ENCODE peak calls at places on chromosomes 7 and 10, in five cellular contexts. Z is AG10803, J is astrocyte of the spinal cord, Q is AG04449, E is ovary. Y is an unnamed sample.

GRCh38 chr7:12297283-12297682 is 86.2 kb downstream of the TMEM106B start:
- DNase-seq in J (no peak), Q (no peak), Z (no peak), E (no peak), Y (no peak)

GRCh38 chr7:148503900-148504487 is 86.6 kb upstream of the C7orf33 start:
- DNase-seq in E (no peak), J (peak; percentile 40), Z (peak; percentile 36), Q (peak; percentile 3), Y (peak; percentile 65)

GRCh38 chr7:37467017-37467416 is 18.4 kb upstream of the ELMO1 start:
- DNase-seq in Q (no peak), Z (no peak), J (no peak), E (no peak), Y (no peak)

GRCh38 chr10:107918171-107918570 is 753.7 kb upstream of the SORCS1 start:
- DNase-seq in J (no peak), Z (no peak), E (no peak), Q (no peak), Y (no peak)

GRCh38 chr7:44176486-44176885 is 12.8 kb downstream of the GCK start:
- DNase-seq in J (no peak), E (no peak), Q (no peak), Z (no peak), Y (no peak)

GRCh38 chr10:5970527-5970926 is 6.8 kb downstream of the IL15RA start:
- DNase-seq in J (no peak), E (no peak), Q (no peak), Z (no peak), Y (no peak)

GRCh38 chr7:105713488-105714465 is 132.5 kb upstream of the EFCAB10 start:
- DNase-seq in J (no peak), Z (peak; percentile 53), Q (peak; percentile 36), E (no peak), Y (peak; percentile 21)

GRCh38 chr10:116272497-116273221 is at the start of gene GFRA1:
- DNase-seq in J (no peak), Z (no peak), Q (no peak), E (peak; percentile 36), Y (no peak)

GRCh38 chr7:157122800-157123495 is 15.8 kb upstream of the UBE3C start:
- DNase-seq in J (no peak), Z (no peak), E (no peak), Q (no peak), Y (no peak)

GRCh38 chr7:10022957-10023356 is 950.7 kb upstream of the PHF14 start:
- DNase-seq in J (peak; percentile 1), Z (no peak), E (no peak), Q (no peak), Y (peak; percentile 1)

GRCh38 chr10:113111260-113111659 is 161.2 kb downstream of the TCF7L2 start:
- DNase-seq in Z (no peak), Q (no peak), E (no peak), J (no peak), Y (no peak)

GRCh38 chr10:89213191-89213808 is 6.2 kb upstream of the CH25H start:
- DNase-seq in Z (peak; percentile 66), Q (no peak), J (peak; percentile 70), E (no peak), Y (peak; percentile 77)

GRCh38 chr7:28296571-28297483 is 115.5 kb upstream of the CREB5 start:
- DNase-seq in E (no peak), Q (no peak), J (peak; percentile 47), Z (peak; percentile 33), Y (peak; percentile 57)

GRCh38 chr10:30738416-30738815 is 108.9 kb upstream of the LYZL2 start:
- DNase-seq in Q (no peak), J (no peak), Z (peak; percentile 37), E (no peak), Y (no peak)

GRCh38 chr10:114755537-114755936 is 66.0 kb upstream of the FHIP2A start:
- DNase-seq in Q (no peak), E (no peak), J (no peak), Z (no peak), Y (no peak)

GRCh38 chr7:149496642-149497391 is 792 bp downstream of the ZNF746 start:
- DNase-seq in E (peak; percentile 72), Q (no peak), Z (peak; percentile 44), J (peak; percentile 32), Y (peak; percentile 33)

GRCh38 chr7:94787285-94787684 is 120.1 kb upstream of the PPP1R9A start:
- DNase-seq in E (no peak), J (no peak), Q (no peak), Z (no peak), Y (no peak)

GRCh38 chr10:86244296-86244695 is 122.3 kb downstream of the GRID1 start:
- DNase-seq in Q (no peak), J (no peak), Z (no peak), E (no peak), Y (no peak)

GRCh38 chr7:91239772-91240171 is 24.5 kb upstream of the FZD1 start:
- DNase-seq in Q (no peak), Z (no peak), J (no peak), E (no peak), Y (no peak)

GRCh38 chr7:103944230-103944900 is 45.1 kb downstream of the RELN start:
- DNase-seq in Z (no peak), E (no peak), J (no peak), Q (no peak), Y (no peak)

GRCh38 chr10:113953505-113954272 is 90.0 kb upstream of the ADRB1 start:
- DNase-seq in E (no peak), Z (no peak), Q (no peak), J (no peak), Y (no peak)

GRCh38 chr7:152910545-152911013 is 151.0 kb downstream of the ACTR3B start:
- DNase-seq in Q (no peak), J (no peak), E (no peak), Z (no peak), Y (no peak)

GRCh38 chr10:93917814-93918213 is 24.0 kb downstream of the SLC35G1 start:
- DNase-seq in J (no peak), Z (no peak), Q (no peak), E (no peak), Y (no peak)

GRCh38 chr10:93160829-93161228 is 87.1 kb downstream of the CYP26A1 start:
- DNase-seq in Z (peak; percentile 94), Q (peak; percentile 19), E (no peak), J (peak; percentile 81), Y (peak; percentile 71)

GRCh38 chr7:8058322-8058721 is 89.7 kb downstream of the GLCCI1 start:
- DNase-seq in J (no peak), Q (no peak), Z (no peak), E (no peak), Y (no peak)

GRCh38 chr10:91042069-91042468 is 121.2 kb upstream of the ANKRD1 start:
- DNase-seq in Q (no peak), J (no peak), E (no peak), Z (no peak), Y (no peak)

GRCh38 chr7:47195641-47196040 is 386.3 kb downstream of the TNS3 start:
- DNase-seq in Q (no peak), E (no peak), J (no peak), Z (no peak), Y (no peak)
- TF ChIP-seq CTCF in Q (no peak), E (no peak), J (no peak), Z (peak; percentile 20), Y (peak; percentile 40)

GRCh38 chr7:117737882-117738281 is 135.4 kb downstream of the CTTNBP2 start:
- DNase-seq in E (no peak), Q (no peak), J (no peak), Z (no peak), Y (no peak)
- H3K4me3 ChIP-seq in E (no peak overlapping the region), Q (no peak overlapping the region), J (no peak overlapping the region), Z (no peak overlapping the region), Y (no peak overlapping the region)

DNA sequence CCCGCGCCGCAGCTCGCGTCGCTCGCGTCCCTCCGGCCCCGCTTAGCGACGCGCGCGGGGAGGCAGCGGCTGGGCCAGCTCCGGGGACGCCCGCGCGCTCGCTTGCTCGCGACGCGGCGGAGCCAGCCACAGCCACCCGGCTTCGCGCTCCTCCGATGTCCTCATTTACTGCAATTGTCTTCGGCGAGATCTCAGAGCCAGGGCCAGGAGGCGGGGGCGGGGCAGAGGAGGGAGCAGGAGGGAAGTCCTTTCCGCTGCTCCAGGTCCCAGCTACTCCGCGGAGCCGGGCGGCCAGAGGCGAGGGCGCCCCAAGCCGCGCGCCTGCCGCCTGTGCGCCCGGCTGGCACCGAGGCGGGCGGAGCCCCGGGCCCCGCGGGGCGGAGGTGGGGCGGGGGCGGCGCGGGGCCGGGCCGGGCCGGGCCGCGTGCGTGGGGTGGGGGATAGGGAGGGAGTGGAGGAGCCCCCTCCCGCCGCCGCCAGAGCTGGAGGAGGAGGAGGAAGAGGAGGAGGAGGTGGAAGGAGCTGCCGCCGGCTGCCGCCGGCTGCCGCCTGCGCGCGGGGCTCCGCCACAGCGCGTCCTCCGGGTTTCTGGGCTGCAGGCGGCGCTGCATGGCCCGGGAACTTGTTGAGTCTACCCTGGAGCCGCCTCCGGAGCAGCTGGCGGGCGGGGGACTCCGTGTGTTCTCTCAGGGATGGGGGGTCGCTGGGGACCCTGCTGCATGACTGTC is at the start of gene INSYN2A:
- DNase-seq in Z (peak; percentile 54), Q (no peak), E (peak; percentile 41), J (peak; percentile 53), Y (peak; percentile 48)
- TF ChIP-seq CTCF in Z (no peak), Q (peak; percentile 45), E (no peak), J (peak; percentile 54), Y (peak; percentile 49)

DNA sequence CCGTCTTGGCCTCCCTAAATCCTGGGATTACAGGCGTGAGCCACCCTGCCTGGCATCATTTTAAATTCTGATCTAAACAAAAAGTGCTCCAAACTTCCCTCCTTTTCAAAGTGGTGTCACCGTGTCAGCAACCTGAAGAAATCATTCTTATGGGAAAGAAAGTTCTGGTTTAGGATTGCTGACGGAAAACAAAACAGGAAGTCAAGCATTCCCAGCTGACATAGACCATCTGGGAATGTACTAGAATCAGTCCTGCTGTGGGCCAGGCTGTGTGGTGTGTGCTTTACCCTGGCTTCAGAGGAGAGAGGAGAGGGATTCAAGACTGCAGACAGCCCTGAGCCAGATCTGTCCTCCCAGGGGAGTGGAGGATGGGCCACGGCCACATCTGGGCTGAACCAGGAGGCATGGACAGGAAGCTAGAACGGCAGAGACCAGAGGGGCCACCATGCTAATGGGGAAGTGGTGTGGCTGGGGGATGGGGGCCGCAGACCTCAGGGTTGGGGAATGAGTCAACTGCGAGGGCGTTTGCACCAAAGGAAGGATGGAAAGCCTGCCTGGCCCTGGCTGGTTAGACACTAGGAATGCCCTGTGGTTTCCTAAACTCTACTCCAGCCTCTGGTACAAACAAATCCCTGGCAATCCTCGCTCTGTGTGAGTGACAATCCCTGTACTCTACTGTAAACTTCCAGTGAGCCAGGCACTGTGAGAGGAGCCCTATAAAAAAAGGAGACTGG is 16.7 kb upstream of the CLIP2 start:
- DNase-seq in Q (peak; percentile 77), Z (peak; percentile 98), E (peak; percentile 76), J (peak; percentile 95), Y (peak; percentile 93)
- H3K4me3 ChIP-seq in Q (peak overlapping the region; percentile 15), Z (peak overlapping the region; percentile 30), E (no peak overlapping the region), J (no peak overlapping the region), Y (no peak overlapping the region)

GRCh38 chr10:124417846-124418725 is 637 bp downstream of the OAT start:
- DNase-seq in E (peak; percentile 76), Q (no peak), Z (peak; percentile 65), J (peak; percentile 65), Y (peak; percentile 67)
- TF ChIP-seq CTCF in E (no peak), Q (peak; percentile 12), Z (no peak), J (no peak), Y (peak; percentile 18)

GRCh38 chr10:47113907-47114500 is 186.0 kb upstream of the GDF10 start:
- DNase-seq in Q (no peak), E (no peak), Z (no peak), J (no peak), Y (no peak)
- H3K4me3 ChIP-seq in Q (no peak overlapping the region), E (no peak overlapping the region), Z (no peak overlapping the region), J (no peak overlapping the region), Y (no peak overlapping the region)

GRCh38 chr7:101588131-101588935 is 40.8 kb downstream of the MYL10 start:
- DNase-seq in Q (no peak), E (no peak), J (no peak), Z (peak; percentile 29), Y (no peak)
- TF ChIP-seq CTCF in Q (no peak), E (no peak), J (no peak), Z (no peak), Y (no peak)

GRCh38 chr7:67625257-67625713 is 628.7 kb downstream of the TYW1 start:
- DNase-seq in Z (peak; percentile 73), J (peak; percentile 35), Q (peak; percentile 5), E (peak; percentile 87), Y (peak; percentile 43)
- H3K4me3 ChIP-seq in Z (peak overlapping the region; percentile 51), J (no peak overlapping the region), Q (peak overlapping the region; percentile 42), E (no peak overlapping the region), Y (no peak overlapping the region)